ENCODE peak calls at places on chromosomes 1 and 21, in six cellular contexts. One of them, this sample, is unnamed.

GRCh38 chr1:4146101-4146500 is 246.0 kb upstream of the C1orf174 start:
- DNase-seq in pancreas: no peak
- DNase-seq in GM12865: no peak
- DNase-seq in cardiac fibroblast: no peak
- DNase-seq in BJ: no peak
- DNase-seq in fibroblast of lung: no peak
- DNase-seq in this sample: no peak

GRCh38 chr1:9473032-9473792 is 66.1 kb upstream of the SLC25A33 start:
- DNase-seq in cardiac fibroblast: peak
- DNase-seq in pancreas: no peak
- DNase-seq in BJ: peak
- DNase-seq in fibroblast of lung: peak
- DNase-seq in GM12865: no peak
- DNase-seq in this sample: peak

GRCh38 chr1:230827801-230828200 is 40.5 kb downstream of the C1orf198 start:
- DNase-seq in BJ: no peak
- DNase-seq in GM12865: no peak
- DNase-seq in cardiac fibroblast: no peak
- DNase-seq in fibroblast of lung: no peak
- DNase-seq in pancreas: no peak
- DNase-seq in this sample: no peak

GRCh38 chr1:240528566-240528965 is 83.4 kb downstream of the GREM2 start:
- DNase-seq in GM12865: no peak
- DNase-seq in pancreas: no peak
- DNase-seq in fibroblast of lung: no peak
- DNase-seq in BJ: no peak
- DNase-seq in cardiac fibroblast: no peak
- DNase-seq in this sample: no peak

GRCh38 chr21:35438643-35439404 is 389.7 kb upstream of the RUNX1 start:
- DNase-seq in BJ: no peak
- DNase-seq in pancreas: peak
- DNase-seq in fibroblast of lung: peak
- DNase-seq in GM12865: peak
- DNase-seq in cardiac fibroblast: peak
- DNase-seq in this sample: no peak

GRCh38 chr21:35989185-35989735 is 71.1 kb downstream of the SETD4 start:
- DNase-seq in BJ: no peak
- DNase-seq in fibroblast of lung: peak
- DNase-seq in cardiac fibroblast: peak
- DNase-seq in GM12865: no peak
- DNase-seq in pancreas: no peak
- DNase-seq in this sample: peak

GRCh38 chr1:41318135-41318534 is 43.1 kb upstream of the FOXO6 start:
- DNase-seq in GM12865: no peak
- DNase-seq in fibroblast of lung: no peak
- DNase-seq in pancreas: no peak
- DNase-seq in BJ: no peak
- DNase-seq in cardiac fibroblast: no peak
- DNase-seq in this sample: no peak

GRCh38 chr1:150473659-150474058 is 13.6 kb upstream of the TARS2 start:
- DNase-seq in fibroblast of lung: no peak
- DNase-seq in BJ: no peak
- DNase-seq in GM12865: no peak
- DNase-seq in cardiac fibroblast: no peak
- DNase-seq in pancreas: no peak
- DNase-seq in this sample: no peak

GRCh38 chr1:37477198-37477931 is 3.0 kb downstream of the ZC3H12A start:
- DNase-seq in BJ: no peak
- DNase-seq in pancreas: peak
- DNase-seq in fibroblast of lung: no peak
- DNase-seq in cardiac fibroblast: peak
- DNase-seq in GM12865: peak
- DNase-seq in this sample: peak

GRCh38 chr1:58762806-58763205 is 21.0 kb downstream of the JUN start:
- DNase-seq in cardiac fibroblast: peak
- DNase-seq in GM12865: no peak
- DNase-seq in BJ: no peak
- DNase-seq in pancreas: no peak
- DNase-seq in fibroblast of lung: peak
- DNase-seq in this sample: peak

GRCh38 chr1:157540852-157541251 is 11.5 kb downstream of the FCRL5 start:
- DNase-seq in BJ: no peak
- DNase-seq in fibroblast of lung: no peak
- DNase-seq in cardiac fibroblast: no peak
- DNase-seq in GM12865: no peak
- DNase-seq in pancreas: no peak
- DNase-seq in this sample: peak

GRCh38 chr1:164369698-164370365 is 189.2 kb upstream of the PBX1 start:
- DNase-seq in fibroblast of lung: peak
- DNase-seq in pancreas: no peak
- DNase-seq in BJ: peak
- DNase-seq in GM12865: no peak
- DNase-seq in cardiac fibroblast: no peak
- DNase-seq in this sample: no peak

GRCh38 chr1:237792149-237792548 is 98.6 kb downstream of the ZP4 start:
- DNase-seq in pancreas: no peak
- DNase-seq in BJ: no peak
- DNase-seq in GM12865: no peak
- DNase-seq in cardiac fibroblast: no peak
- DNase-seq in fibroblast of lung: no peak
- DNase-seq in this sample: no peak

GRCh38 chr1:207959141-207959825 is 48.4 kb upstream of the CD34 start:
- DNase-seq in cardiac fibroblast: peak
- DNase-seq in GM12865: no peak
- DNase-seq in pancreas: peak
- DNase-seq in fibroblast of lung: peak
- DNase-seq in BJ: no peak
- DNase-seq in this sample: peak

GRCh38 chr1:64966158-64966963 is at the start of gene JAK1:
- DNase-seq in GM12865: peak
- DNase-seq in cardiac fibroblast: peak
- DNase-seq in fibroblast of lung: peak
- DNase-seq in BJ: no peak
- DNase-seq in pancreas: peak
- DNase-seq in this sample: peak

GRCh38 chr1:109186704-109187071 is 27.0 kb upstream of the SARS1 start:
- DNase-seq in cardiac fibroblast: no peak
- DNase-seq in fibroblast of lung: peak
- DNase-seq in BJ: no peak
- DNase-seq in GM12865: no peak
- DNase-seq in pancreas: no peak
- DNase-seq in this sample: no peak

GRCh38 chr1:11757047-11757446 is 4.9 kb upstream of the C1orf167 start:
- DNase-seq in BJ: no peak
- DNase-seq in cardiac fibroblast: no peak
- DNase-seq in fibroblast of lung: no peak
- DNase-seq in GM12865: no peak
- DNase-seq in pancreas: no peak
- DNase-seq in this sample: no peak

GRCh38 chr1:203199002-203199401 is 12.5 kb upstream of the CHI3L1 start:
- DNase-seq in cardiac fibroblast: no peak
- DNase-seq in BJ: no peak
- DNase-seq in fibroblast of lung: no peak
- DNase-seq in pancreas: no peak
- DNase-seq in GM12865: no peak
- DNase-seq in this sample: no peak

GRCh38 chr1:109213824-109214693 is at the start of gene SARS1:
- DNase-seq in cardiac fibroblast: peak
- DNase-seq in BJ: peak
- DNase-seq in GM12865: peak
- DNase-seq in pancreas: peak
- DNase-seq in fibroblast of lung: peak
- DNase-seq in this sample: peak

GRCh38 chr1:3530086-3530930 is 75.8 kb downstream of the ARHGEF16 start:
- DNase-seq in GM12865: no peak
- DNase-seq in fibroblast of lung: no peak
- DNase-seq in cardiac fibroblast: no peak
- DNase-seq in pancreas: peak
- DNase-seq in BJ: no peak
- DNase-seq in this sample: no peak

GRCh38 chr1:247360991-247361721 is 29.5 kb upstream of the ZNF496 start:
- DNase-seq in cardiac fibroblast: peak
- DNase-seq in GM12865: no peak
- DNase-seq in fibroblast of lung: no peak
- DNase-seq in pancreas: no peak
- DNase-seq in BJ: no peak
- DNase-seq in this sample: peak

DNA sequence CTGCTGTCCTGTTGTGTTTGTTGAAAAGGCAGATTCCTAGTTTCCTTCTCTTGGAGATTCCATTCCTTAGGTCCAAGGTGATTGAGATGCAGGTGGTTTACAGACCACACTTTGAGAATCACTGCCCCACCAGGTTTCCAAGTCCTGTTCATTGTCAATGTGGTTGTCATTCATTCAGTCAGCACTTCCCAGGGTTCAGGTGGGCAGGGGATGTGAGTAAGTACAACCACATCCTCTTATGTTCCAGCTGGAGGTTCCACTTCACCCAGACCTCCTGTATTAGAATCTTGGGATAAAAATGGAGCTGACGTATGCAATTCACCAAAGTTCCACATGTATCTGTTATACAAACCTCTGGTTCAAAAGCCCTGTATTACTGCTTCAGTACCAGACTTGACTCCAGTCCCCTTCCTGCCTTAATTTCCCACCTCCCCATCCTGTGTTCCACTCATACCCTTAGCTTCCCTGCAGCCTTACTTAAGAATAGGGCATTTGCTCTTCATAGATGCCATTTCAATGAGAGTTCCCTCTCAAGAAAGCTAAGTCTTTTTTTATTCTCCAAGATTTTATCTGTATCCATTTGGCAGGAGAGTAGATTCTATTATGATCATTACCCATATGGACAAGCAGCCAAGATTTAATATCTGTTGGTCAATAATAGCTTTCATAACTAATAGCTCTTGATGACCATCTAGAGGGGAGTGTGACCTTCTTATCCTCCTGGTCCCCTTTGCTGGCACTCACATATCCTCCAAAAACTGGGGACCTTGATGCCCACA is 46.0 kb upstream of the CAMK1G start:
- DNase-seq in fibroblast of lung: no peak
- DNase-seq in BJ: no peak
- DNase-seq in GM12865: no peak
- DNase-seq in cardiac fibroblast: no peak
- DNase-seq in pancreas: no peak
- DNase-seq in this sample: no peak
- H3K4me3 ChIP-seq in fibroblast of lung: no peak
- H3K4me3 ChIP-seq in BJ: no peak
- H3K4me3 ChIP-seq in GM12865: no peak
- H3K4me3 ChIP-seq in cardiac fibroblast: no peak
- H3K4me3 ChIP-seq in pancreas: no peak
- H3K4me3 ChIP-seq in this sample: no peak

DNA sequence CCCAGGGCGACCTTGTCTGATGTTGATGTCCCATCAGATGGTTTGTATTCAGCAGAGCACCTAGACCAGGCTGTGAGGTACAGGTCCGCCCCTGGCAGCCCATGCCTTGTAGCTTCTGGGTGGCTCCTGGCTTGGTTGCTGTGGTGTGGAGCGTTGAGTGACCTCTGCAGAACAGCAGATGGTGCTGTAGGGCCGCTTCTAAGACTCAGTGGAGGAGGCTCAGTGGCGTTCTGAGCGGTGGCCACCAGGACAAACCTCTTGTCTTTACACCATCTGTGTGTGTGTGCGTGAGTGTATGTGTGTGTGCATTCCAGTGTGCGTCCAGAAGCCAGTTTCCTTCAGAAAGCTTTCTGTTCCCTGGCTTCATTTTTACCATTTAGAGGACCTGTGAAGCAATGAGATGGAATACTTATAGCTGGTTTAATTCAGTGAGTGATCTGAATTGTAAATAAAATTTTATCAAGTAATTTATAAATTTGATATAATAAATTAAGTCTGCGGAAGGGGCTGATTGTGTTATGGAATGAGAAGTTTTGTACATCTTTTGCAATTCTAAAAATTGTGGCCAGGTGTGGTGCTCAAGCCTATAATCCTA is 66.1 kb downstream of the ADARB1 start:
- DNase-seq in cardiac fibroblast: peak
- DNase-seq in GM12865: peak
- DNase-seq in BJ: peak
- DNase-seq in fibroblast of lung: peak
- DNase-seq in pancreas: peak
- DNase-seq in this sample: peak
- TF ChIP-seq CTCF in cardiac fibroblast: peak
- TF ChIP-seq CTCF in GM12865: peak
- TF ChIP-seq CTCF in BJ: peak
- TF ChIP-seq CTCF in fibroblast of lung: peak
- TF ChIP-seq CTCF in pancreas: peak
- TF ChIP-seq CTCF in this sample: peak

GRCh38 chr1:119674835-119675289 is 26.8 kb upstream of the ZNF697 start:
- DNase-seq in pancreas: peak
- DNase-seq in fibroblast of lung: peak
- DNase-seq in GM12865: peak
- DNase-seq in BJ: no peak
- DNase-seq in cardiac fibroblast: peak
- DNase-seq in this sample: peak
- H3K4me3 ChIP-seq in pancreas: peak
- H3K4me3 ChIP-seq in fibroblast of lung: peak
- H3K4me3 ChIP-seq in GM12865: peak
- H3K4me3 ChIP-seq in BJ: no peak
- H3K4me3 ChIP-seq in cardiac fibroblast: no peak
- H3K4me3 ChIP-seq in this sample: peak

DNA sequence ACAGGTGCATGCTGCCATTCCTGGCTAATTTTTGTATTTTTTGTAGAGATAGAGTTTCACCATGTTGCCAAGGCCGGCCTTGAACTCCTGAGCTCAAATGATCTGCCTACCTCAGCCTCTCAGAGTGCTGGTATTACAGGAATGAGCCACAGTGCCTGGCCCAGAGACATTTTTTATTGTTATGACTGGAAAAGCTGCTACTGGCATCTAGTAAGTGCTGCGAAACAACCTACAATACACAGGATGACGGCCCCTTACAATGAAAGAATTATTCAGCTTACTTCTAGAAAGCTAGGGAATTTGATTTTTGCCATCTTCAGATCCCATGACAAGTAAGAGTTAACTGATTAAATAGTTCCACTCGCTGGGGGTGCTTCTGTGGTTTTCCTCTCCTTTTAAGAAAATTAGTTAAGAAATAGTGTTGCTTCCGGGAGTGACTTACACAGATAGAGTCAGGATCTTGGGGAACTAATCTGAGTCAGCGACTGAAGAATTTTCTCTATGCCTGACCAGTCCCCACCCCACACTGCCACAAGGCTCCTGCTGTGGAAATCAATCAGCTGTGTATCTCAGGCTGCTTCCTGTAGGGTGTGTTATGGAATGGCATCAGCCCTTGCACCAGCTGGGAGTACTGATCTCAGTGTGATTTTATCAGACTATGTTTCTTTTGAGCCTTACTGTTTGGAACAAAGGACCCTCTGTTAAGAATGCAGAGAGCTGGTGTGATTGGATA is 93.0 kb upstream of the BMP8A start:
- DNase-seq in pancreas: peak
- DNase-seq in BJ: peak
- DNase-seq in cardiac fibroblast: peak
- DNase-seq in GM12865: peak
- DNase-seq in fibroblast of lung: peak
- DNase-seq in this sample: peak
- TF ChIP-seq CTCF in pancreas: no peak
- TF ChIP-seq CTCF in BJ: peak
- TF ChIP-seq CTCF in cardiac fibroblast: no peak
- TF ChIP-seq CTCF in GM12865: no peak
- TF ChIP-seq CTCF in fibroblast of lung: no peak
- TF ChIP-seq CTCF in this sample: no peak

GRCh38 chr1:116428600-116428999 is 55.6 kb downstream of the ATP1A1 start:
- DNase-seq in pancreas: no peak
- DNase-seq in cardiac fibroblast: no peak
- DNase-seq in BJ: no peak
- DNase-seq in fibroblast of lung: no peak
- DNase-seq in GM12865: no peak
- DNase-seq in this sample: no peak
- H3K4me3 ChIP-seq in pancreas: no peak
- H3K4me3 ChIP-seq in cardiac fibroblast: no peak
- H3K4me3 ChIP-seq in BJ: no peak
- H3K4me3 ChIP-seq in fibroblast of lung: no peak
- H3K4me3 ChIP-seq in GM12865: no peak
- H3K4me3 ChIP-seq in this sample: no peak

This sample was measured in fibroblast of mammary gland.